ENCODE peak calls at places on chromosomes 11 and 22, in eight cellular contexts. One of them, this sample, is unnamed.
A peak's percentile ranks its signal among the peaks of the same experiment; 100 is the strongest.

GRCh38 chr11:8833568-8834275 is 77.3 kb upstream of the AKIP1 start:
- DNase-seq in A549: no peak
- DNase-seq in adrenal gland: no peak
- DNase-seq in stomach: no peak
- DNase-seq in Peyer's patch: no peak
- DNase-seq in heart left ventricle: no peak
- DNase-seq in uterus: no peak
- DNase-seq in endothelial cell of umbilical vein: no peak
- DNase-seq in this sample: no peak

GRCh38 chr11:2154195-2154585 is 6.8 kb downstream of the INS start:
- DNase-seq in A549: no peak
- DNase-seq in adrenal gland: no peak
- DNase-seq in stomach: no peak
- DNase-seq in Peyer's patch: no peak
- DNase-seq in heart left ventricle: no peak
- DNase-seq in uterus: no peak
- DNase-seq in endothelial cell of umbilical vein: no peak
- DNase-seq in this sample: no peak

GRCh38 chr22:44588348-44588747 is 90.3 kb upstream of the RTL6 start:
- DNase-seq in A549: no peak
- DNase-seq in adrenal gland: no peak
- DNase-seq in stomach: no peak
- DNase-seq in Peyer's patch: peak; percentile 9
- DNase-seq in heart left ventricle: peak; percentile 3
- DNase-seq in uterus: no peak
- DNase-seq in endothelial cell of umbilical vein: no peak
- DNase-seq in this sample: no peak

GRCh38 chr11:17653606-17654005 is 65.8 kb upstream of the MYOD1 start:
- DNase-seq in A549: no peak
- DNase-seq in adrenal gland: peak; percentile 17
- DNase-seq in stomach: no peak
- DNase-seq in Peyer's patch: no peak
- DNase-seq in heart left ventricle: no peak
- DNase-seq in uterus: no peak
- DNase-seq in endothelial cell of umbilical vein: no peak
- DNase-seq in this sample: no peak

GRCh38 chr22:22576244-22576988 is 17.4 kb upstream of the PRAME start:
- DNase-seq in A549: peak; percentile 55
- DNase-seq in adrenal gland: peak; percentile 64
- DNase-seq in stomach: peak; percentile 49
- DNase-seq in Peyer's patch: peak; percentile 63
- DNase-seq in heart left ventricle: peak; percentile 55
- DNase-seq in uterus: no peak
- DNase-seq in endothelial cell of umbilical vein: peak; percentile 31
- DNase-seq in this sample: peak; percentile 40

GRCh38 chr11:84261707-84262106 is 975.5 kb upstream of the CCDC90B start:
- DNase-seq in A549: no peak
- DNase-seq in adrenal gland: peak; percentile 65
- DNase-seq in stomach: no peak
- DNase-seq in Peyer's patch: no peak
- DNase-seq in heart left ventricle: no peak
- DNase-seq in uterus: no peak
- DNase-seq in endothelial cell of umbilical vein: no peak
- DNase-seq in this sample: no peak

GRCh38 chr11:129620705-129621104 is 194.9 kb upstream of the TMEM45B start:
- DNase-seq in A549: no peak
- DNase-seq in adrenal gland: no peak
- DNase-seq in stomach: no peak
- DNase-seq in Peyer's patch: no peak
- DNase-seq in heart left ventricle: no peak
- DNase-seq in uterus: no peak
- DNase-seq in endothelial cell of umbilical vein: no peak
- DNase-seq in this sample: no peak

GRCh38 chr11:133927690-133928627 is 28.8 kb downstream of the IGSF9B start:
- DNase-seq in A549: peak; percentile 59
- DNase-seq in adrenal gland: peak; percentile 88
- DNase-seq in stomach: peak; percentile 73
- DNase-seq in Peyer's patch: peak; percentile 76
- DNase-seq in heart left ventricle: peak; percentile 70
- DNase-seq in uterus: peak; percentile 75
- DNase-seq in endothelial cell of umbilical vein: peak; percentile 45
- DNase-seq in this sample: peak; percentile 21

GRCh38 chr11:65979261-65979759 is 17.8 kb downstream of the SART1 start:
- DNase-seq in A549: no peak
- DNase-seq in adrenal gland: no peak
- DNase-seq in stomach: no peak
- DNase-seq in Peyer's patch: no peak
- DNase-seq in heart left ventricle: no peak
- DNase-seq in uterus: no peak
- DNase-seq in endothelial cell of umbilical vein: no peak
- DNase-seq in this sample: no peak

GRCh38 chr11:18731949-18732821 is 6.2 kb upstream of the IGSF22 start:
- DNase-seq in A549: peak; percentile 43
- DNase-seq in adrenal gland: peak; percentile 86
- DNase-seq in stomach: peak; percentile 63
- DNase-seq in Peyer's patch: peak; percentile 66
- DNase-seq in heart left ventricle: no peak
- DNase-seq in uterus: peak; percentile 72
- DNase-seq in endothelial cell of umbilical vein: peak; percentile 60
- DNase-seq in this sample: peak; percentile 26

GRCh38 chr11:959608-960007 is 33.9 kb downstream of the AP2A2 start:
- DNase-seq in A549: no peak
- DNase-seq in adrenal gland: no peak
- DNase-seq in stomach: no peak
- DNase-seq in Peyer's patch: no peak
- DNase-seq in heart left ventricle: no peak
- DNase-seq in uterus: no peak
- DNase-seq in endothelial cell of umbilical vein: no peak
- DNase-seq in this sample: no peak

GRCh38 chr11:122653911-122654310 is 1.6 kb upstream of the UBASH3B start:
- DNase-seq in A549: no peak
- DNase-seq in adrenal gland: no peak
- DNase-seq in stomach: no peak
- DNase-seq in Peyer's patch: no peak
- DNase-seq in heart left ventricle: no peak
- DNase-seq in uterus: no peak
- DNase-seq in endothelial cell of umbilical vein: no peak
- DNase-seq in this sample: no peak

GRCh38 chr11:122652495-122652894 is 3.0 kb upstream of the UBASH3B start:
- DNase-seq in A549: no peak
- DNase-seq in adrenal gland: no peak
- DNase-seq in stomach: no peak
- DNase-seq in Peyer's patch: no peak
- DNase-seq in heart left ventricle: no peak
- DNase-seq in uterus: no peak
- DNase-seq in endothelial cell of umbilical vein: no peak
- DNase-seq in this sample: no peak

GRCh38 chr11:122656631-122657101 is 1.1 kb downstream of the UBASH3B start:
- DNase-seq in A549: peak; percentile 43
- DNase-seq in adrenal gland: peak; percentile 58
- DNase-seq in stomach: peak; percentile 64
- DNase-seq in Peyer's patch: no peak
- DNase-seq in heart left ventricle: peak; percentile 48
- DNase-seq in uterus: no peak
- DNase-seq in endothelial cell of umbilical vein: peak; percentile 59
- DNase-seq in this sample: no peak

GRCh38 chr11:122656073-122656630 is 630 bp downstream of the UBASH3B start:
- DNase-seq in A549: peak; percentile 53
- DNase-seq in adrenal gland: peak; percentile 53
- DNase-seq in stomach: peak; percentile 38
- DNase-seq in Peyer's patch: peak; percentile 72
- DNase-seq in heart left ventricle: peak; percentile 59
- DNase-seq in uterus: peak; percentile 56
- DNase-seq in endothelial cell of umbilical vein: peak; percentile 79
- DNase-seq in this sample: peak; percentile 64

DNA sequence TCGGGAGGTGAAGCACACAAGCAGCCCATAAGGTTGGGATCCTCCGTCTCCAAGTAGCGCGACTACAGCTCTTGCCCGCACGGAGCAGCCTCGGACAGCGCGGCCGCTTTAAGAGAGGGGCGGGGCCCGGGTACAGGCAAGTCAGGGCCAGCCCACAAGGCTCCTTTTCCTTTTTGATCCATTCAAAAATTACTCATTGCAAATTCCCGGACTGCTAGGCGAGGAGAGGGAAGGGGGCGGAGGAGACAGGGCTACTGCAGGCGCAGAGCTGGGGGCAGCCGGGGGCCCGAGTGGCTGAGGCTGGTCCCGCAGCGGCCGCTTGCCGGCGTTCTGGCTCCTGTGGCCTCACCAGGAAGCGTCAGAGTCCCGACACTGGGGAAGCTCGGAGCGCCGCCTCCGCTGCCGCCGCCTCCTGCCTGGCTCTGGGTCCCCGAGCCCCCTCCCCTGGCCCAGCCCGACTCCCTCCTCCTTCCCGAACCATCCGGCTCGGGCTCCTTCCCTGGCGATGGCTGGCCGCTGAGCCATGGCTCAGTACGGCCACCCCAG is at the start of gene UBASH3B:
- DNase-seq in A549: peak; percentile 84
- DNase-seq in adrenal gland: peak; percentile 87
- DNase-seq in stomach: peak; percentile 77
- DNase-seq in Peyer's patch: peak; percentile 82
- DNase-seq in heart left ventricle: peak; percentile 84
- DNase-seq in uterus: peak; percentile 63
- DNase-seq in endothelial cell of umbilical vein: peak; percentile 90
- DNase-seq in this sample: peak; percentile 69
- TF ChIP-seq POLR2A in A549: peak; percentile 77
- TF ChIP-seq POLR2A in adrenal gland: peak; percentile 56
- TF ChIP-seq POLR2A in stomach: no peak
- TF ChIP-seq POLR2A in Peyer's patch: peak; percentile 36
- TF ChIP-seq POLR2A in heart left ventricle: no peak
- TF ChIP-seq POLR2A in uterus: peak; percentile 29
- TF ChIP-seq POLR2A in endothelial cell of umbilical vein: peak; percentile 96
- TF ChIP-seq POLR2A in this sample: peak; percentile 17

DNA sequence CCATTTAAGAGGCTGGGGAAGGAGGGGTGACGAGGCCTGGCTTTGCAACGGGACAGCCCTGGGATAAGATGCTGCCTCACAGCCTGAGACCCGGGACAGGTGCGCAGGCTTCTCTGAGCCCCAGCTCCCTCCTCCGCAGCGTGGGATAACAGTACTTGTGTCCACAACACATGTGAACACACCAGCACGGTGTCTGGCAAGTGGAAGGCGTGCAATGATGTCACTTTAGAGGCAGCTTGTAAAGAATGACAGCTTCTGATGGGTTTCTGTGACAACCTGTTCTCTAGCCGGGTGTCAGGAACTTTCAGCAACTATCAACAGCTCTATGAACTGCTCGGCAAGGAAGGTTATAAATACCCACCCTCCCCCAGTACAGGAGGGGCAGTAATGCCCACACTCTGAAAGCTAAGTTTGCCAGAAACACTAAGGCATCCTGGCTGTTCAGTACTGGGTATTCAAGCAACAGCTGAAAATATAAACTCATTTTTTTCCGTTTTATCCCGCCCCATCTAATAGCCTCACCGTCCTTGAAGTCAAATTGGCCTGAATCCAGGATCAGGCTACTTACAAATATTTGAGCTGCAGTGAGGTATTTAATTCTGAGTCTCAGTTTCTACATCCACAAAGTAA is 59.7 kb downstream of the MYH9 start:
- DNase-seq in A549: no peak
- DNase-seq in adrenal gland: peak; percentile 71
- DNase-seq in stomach: no peak
- DNase-seq in Peyer's patch: no peak
- DNase-seq in heart left ventricle: peak; percentile 85
- DNase-seq in uterus: no peak
- DNase-seq in endothelial cell of umbilical vein: peak; percentile 54
- DNase-seq in this sample: peak; percentile 41
- TF ChIP-seq POLR2A in A549: no peak
- TF ChIP-seq POLR2A in adrenal gland: no peak
- TF ChIP-seq POLR2A in stomach: no peak
- TF ChIP-seq POLR2A in Peyer's patch: no peak
- TF ChIP-seq POLR2A in heart left ventricle: peak; percentile 8
- TF ChIP-seq POLR2A in uterus: no peak
- TF ChIP-seq POLR2A in endothelial cell of umbilical vein: peak; percentile 17
- TF ChIP-seq POLR2A in this sample: no peak

DNA sequence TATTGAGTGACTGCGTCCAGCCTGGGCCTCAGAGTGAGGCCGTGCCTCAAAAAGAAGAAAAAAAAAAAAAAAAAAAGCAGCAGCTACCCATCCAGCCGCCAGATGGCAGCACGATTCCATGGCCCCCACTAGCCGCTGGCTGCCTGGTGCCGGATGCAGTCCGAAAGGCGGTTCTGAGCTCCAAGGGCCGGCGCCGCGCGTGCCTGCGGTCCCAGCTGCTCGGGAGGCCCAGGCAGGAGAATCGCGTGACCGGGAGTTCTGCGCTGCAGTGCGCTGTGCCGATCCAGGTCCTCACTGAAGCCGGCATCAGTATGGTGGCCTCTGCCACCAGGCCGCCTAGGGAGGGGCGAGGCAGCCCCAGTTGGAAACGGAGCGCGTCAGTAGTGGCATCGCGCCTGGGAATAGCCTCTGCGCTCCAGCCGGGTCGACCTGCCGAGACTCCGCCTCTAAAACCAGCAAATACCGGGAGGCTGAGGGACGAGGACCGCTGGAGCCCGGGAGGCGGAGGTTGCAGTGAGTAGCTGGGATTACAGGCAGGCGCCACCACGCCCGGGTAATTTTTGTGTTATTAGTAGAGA is 19.3 kb downstream of the SCARF2 start:
- DNase-seq in A549: peak; percentile 78
- DNase-seq in adrenal gland: peak; percentile 90
- DNase-seq in stomach: peak; percentile 84
- DNase-seq in Peyer's patch: peak; percentile 82
- DNase-seq in heart left ventricle: peak; percentile 88
- DNase-seq in uterus: peak; percentile 85
- DNase-seq in endothelial cell of umbilical vein: peak; percentile 83
- DNase-seq in this sample: peak; percentile 87
- TF ChIP-seq POLR2A in A549: no peak
- TF ChIP-seq POLR2A in adrenal gland: no peak
- TF ChIP-seq POLR2A in stomach: no peak
- TF ChIP-seq POLR2A in Peyer's patch: no peak
- TF ChIP-seq POLR2A in heart left ventricle: no peak
- TF ChIP-seq POLR2A in uterus: no peak
- TF ChIP-seq POLR2A in endothelial cell of umbilical vein: no peak
- TF ChIP-seq POLR2A in this sample: no peak

GRCh38 chr22:49850021-49850911 is 3.4 kb upstream of the ZBED4 start:
- DNase-seq in A549: no peak
- DNase-seq in adrenal gland: no peak
- DNase-seq in stomach: no peak
- DNase-seq in Peyer's patch: no peak
- DNase-seq in heart left ventricle: no peak
- DNase-seq in uterus: no peak
- DNase-seq in endothelial cell of umbilical vein: no peak
- DNase-seq in this sample: no peak

GRCh38 chr22:49848690-49849160 is 4.9 kb upstream of the ZBED4 start:
- DNase-seq in A549: no peak
- DNase-seq in adrenal gland: no peak
- DNase-seq in stomach: no peak
- DNase-seq in Peyer's patch: no peak
- DNase-seq in heart left ventricle: peak; percentile 42
- DNase-seq in uterus: no peak
- DNase-seq in endothelial cell of umbilical vein: no peak
- DNase-seq in this sample: no peak

GRCh38 chr22:49849161-49850020 is 4.3 kb upstream of the ZBED4 start:
- DNase-seq in A549: no peak
- DNase-seq in adrenal gland: no peak
- DNase-seq in stomach: no peak
- DNase-seq in Peyer's patch: peak; percentile 49
- DNase-seq in heart left ventricle: no peak
- DNase-seq in uterus: no peak
- DNase-seq in endothelial cell of umbilical vein: no peak
- DNase-seq in this sample: no peak

GRCh38 chr22:49845666-49846459 is 7.8 kb upstream of the ZBED4 start:
- DNase-seq in A549: no peak
- DNase-seq in adrenal gland: no peak
- DNase-seq in stomach: no peak
- DNase-seq in Peyer's patch: peak; percentile 35
- DNase-seq in heart left ventricle: no peak
- DNase-seq in uterus: no peak
- DNase-seq in endothelial cell of umbilical vein: no peak
- DNase-seq in this sample: no peak

GRCh38 chr22:49847751-49848689 is 5.6 kb upstream of the ZBED4 start:
- DNase-seq in A549: no peak
- DNase-seq in adrenal gland: no peak
- DNase-seq in stomach: no peak
- DNase-seq in Peyer's patch: peak; percentile 37
- DNase-seq in heart left ventricle: no peak
- DNase-seq in uterus: no peak
- DNase-seq in endothelial cell of umbilical vein: no peak
- DNase-seq in this sample: no peak
- TF ChIP-seq POLR2A in A549: no peak
- TF ChIP-seq POLR2A in adrenal gland: no peak
- TF ChIP-seq POLR2A in stomach: no peak
- TF ChIP-seq POLR2A in Peyer's patch: no peak
- TF ChIP-seq POLR2A in heart left ventricle: no peak
- TF ChIP-seq POLR2A in uterus: no peak
- TF ChIP-seq POLR2A in endothelial cell of umbilical vein: no peak
- TF ChIP-seq POLR2A in this sample: no peak

This sample was measured in erythroblast.